ENCODE peak calls at places on chromosomes 16 and 17, in eight cellular contexts. One of them, this sample, is unnamed.

GRCh38 chr16:69316595-69317034 is 5.5 kb downstream of the VPS4A start:
- DNase-seq in ascending aorta: no peak
- DNase-seq in iPS-NIHi11: no peak
- DNase-seq in stimulated activated CD8-positive, alpha-beta memory T cell treated with anti-CD3 and anti-CD28 coated beads, Interleukin-7, amount 100 ng/mL, for 1 hour: no peak
- DNase-seq in SHP77: no peak
- DNase-seq in NCI-H345: no peak
- DNase-seq in T-helper 9 cell: no peak
- DNase-seq in CD8-positive, alpha-beta T cell: no peak
- DNase-seq in this sample: no peak

GRCh38 chr17:828761-829160 is 46.6 kb downstream of the MRM3 start:
- DNase-seq in ascending aorta: no peak
- DNase-seq in iPS-NIHi11: no peak
- DNase-seq in stimulated activated CD8-positive, alpha-beta memory T cell treated with anti-CD3 and anti-CD28 coated beads, Interleukin-7, amount 100 ng/mL, for 1 hour: no peak
- DNase-seq in SHP77: no peak
- DNase-seq in NCI-H345: no peak
- DNase-seq in T-helper 9 cell: no peak
- DNase-seq in CD8-positive, alpha-beta T cell: no peak
- DNase-seq in this sample: no peak

GRCh38 chr17:31802502-31802901 is 56.5 kb downstream of the COPRS start:
- DNase-seq in ascending aorta: no peak
- DNase-seq in iPS-NIHi11: peak
- DNase-seq in stimulated activated CD8-positive, alpha-beta memory T cell treated with anti-CD3 and anti-CD28 coated beads, Interleukin-7, amount 100 ng/mL, for 1 hour: no peak
- DNase-seq in SHP77: no peak
- DNase-seq in NCI-H345: no peak
- DNase-seq in T-helper 9 cell: no peak
- DNase-seq in CD8-positive, alpha-beta T cell: no peak
- DNase-seq in this sample: no peak

GRCh38 chr17:40819528-40820125 is 2.8 kb downstream of the KRT10 start:
- DNase-seq in ascending aorta: no peak
- DNase-seq in iPS-NIHi11: no peak
- DNase-seq in stimulated activated CD8-positive, alpha-beta memory T cell treated with anti-CD3 and anti-CD28 coated beads, Interleukin-7, amount 100 ng/mL, for 1 hour: no peak
- DNase-seq in SHP77: no peak
- DNase-seq in NCI-H345: no peak
- DNase-seq in T-helper 9 cell: no peak
- DNase-seq in CD8-positive, alpha-beta T cell: no peak
- DNase-seq in this sample: no peak

GRCh38 chr17:67469208-67469980 is 92.3 kb downstream of the PITPNC1 start:
- DNase-seq in ascending aorta: no peak
- DNase-seq in iPS-NIHi11: no peak
- DNase-seq in stimulated activated CD8-positive, alpha-beta memory T cell treated with anti-CD3 and anti-CD28 coated beads, Interleukin-7, amount 100 ng/mL, for 1 hour: no peak
- DNase-seq in SHP77: no peak
- DNase-seq in NCI-H345: no peak
- DNase-seq in T-helper 9 cell: no peak
- DNase-seq in CD8-positive, alpha-beta T cell: peak
- DNase-seq in this sample: peak

GRCh38 chr16:15466886-15467781 is 32.7 kb downstream of the BMERB1 start:
- DNase-seq in ascending aorta: no peak
- DNase-seq in iPS-NIHi11: no peak
- DNase-seq in stimulated activated CD8-positive, alpha-beta memory T cell treated with anti-CD3 and anti-CD28 coated beads, Interleukin-7, amount 100 ng/mL, for 1 hour: no peak
- DNase-seq in SHP77: no peak
- DNase-seq in NCI-H345: no peak
- DNase-seq in T-helper 9 cell: no peak
- DNase-seq in CD8-positive, alpha-beta T cell: no peak
- DNase-seq in this sample: no peak

GRCh38 chr17:1375615-1376014 is 24.4 kb downstream of the YWHAE start:
- DNase-seq in ascending aorta: no peak
- DNase-seq in iPS-NIHi11: no peak
- DNase-seq in stimulated activated CD8-positive, alpha-beta memory T cell treated with anti-CD3 and anti-CD28 coated beads, Interleukin-7, amount 100 ng/mL, for 1 hour: no peak
- DNase-seq in SHP77: no peak
- DNase-seq in NCI-H345: no peak
- DNase-seq in T-helper 9 cell: no peak
- DNase-seq in CD8-positive, alpha-beta T cell: peak
- DNase-seq in this sample: no peak

GRCh38 chr16:57194512-57194911 is 8.4 kb downstream of the RSPRY1 start:
- DNase-seq in ascending aorta: no peak
- DNase-seq in iPS-NIHi11: no peak
- DNase-seq in stimulated activated CD8-positive, alpha-beta memory T cell treated with anti-CD3 and anti-CD28 coated beads, Interleukin-7, amount 100 ng/mL, for 1 hour: no peak
- DNase-seq in SHP77: peak
- DNase-seq in NCI-H345: no peak
- DNase-seq in T-helper 9 cell: no peak
- DNase-seq in CD8-positive, alpha-beta T cell: no peak
- DNase-seq in this sample: no peak

GRCh38 chr16:72838999-72839398 is 208.9 kb downstream of the ZFHX3 start:
- DNase-seq in ascending aorta: no peak
- DNase-seq in iPS-NIHi11: no peak
- DNase-seq in stimulated activated CD8-positive, alpha-beta memory T cell treated with anti-CD3 and anti-CD28 coated beads, Interleukin-7, amount 100 ng/mL, for 1 hour: no peak
- DNase-seq in SHP77: no peak
- DNase-seq in NCI-H345: no peak
- DNase-seq in T-helper 9 cell: no peak
- DNase-seq in CD8-positive, alpha-beta T cell: no peak
- DNase-seq in this sample: no peak

GRCh38 chr16:17241264-17241835 is 229.4 kb downstream of the XYLT1 start:
- DNase-seq in ascending aorta: no peak
- DNase-seq in iPS-NIHi11: no peak
- DNase-seq in stimulated activated CD8-positive, alpha-beta memory T cell treated with anti-CD3 and anti-CD28 coated beads, Interleukin-7, amount 100 ng/mL, for 1 hour: no peak
- DNase-seq in SHP77: no peak
- DNase-seq in NCI-H345: no peak
- DNase-seq in T-helper 9 cell: no peak
- DNase-seq in CD8-positive, alpha-beta T cell: no peak
- DNase-seq in this sample: no peak

GRCh38 chr16:3454631-3455147 is 11.2 kb downstream of the NAA60 start:
- DNase-seq in ascending aorta: no peak
- DNase-seq in iPS-NIHi11: no peak
- DNase-seq in stimulated activated CD8-positive, alpha-beta memory T cell treated with anti-CD3 and anti-CD28 coated beads, Interleukin-7, amount 100 ng/mL, for 1 hour: no peak
- DNase-seq in SHP77: no peak
- DNase-seq in NCI-H345: no peak
- DNase-seq in T-helper 9 cell: no peak
- DNase-seq in CD8-positive, alpha-beta T cell: no peak
- DNase-seq in this sample: no peak

GRCh38 chr16:54929090-54930033 is 1.3 kb upstream of the IRX5 start:
- DNase-seq in ascending aorta: peak
- DNase-seq in iPS-NIHi11: peak
- DNase-seq in stimulated activated CD8-positive, alpha-beta memory T cell treated with anti-CD3 and anti-CD28 coated beads, Interleukin-7, amount 100 ng/mL, for 1 hour: peak
- DNase-seq in SHP77: peak
- DNase-seq in NCI-H345: peak
- DNase-seq in T-helper 9 cell: peak
- DNase-seq in CD8-positive, alpha-beta T cell: peak
- DNase-seq in this sample: peak

GRCh38 chr17:44374306-44375195 is 10.9 kb upstream of the FAM171A2 start:
- DNase-seq in ascending aorta: no peak
- DNase-seq in iPS-NIHi11: peak
- DNase-seq in stimulated activated CD8-positive, alpha-beta memory T cell treated with anti-CD3 and anti-CD28 coated beads, Interleukin-7, amount 100 ng/mL, for 1 hour: no peak
- DNase-seq in SHP77: no peak
- DNase-seq in NCI-H345: no peak
- DNase-seq in T-helper 9 cell: no peak
- DNase-seq in CD8-positive, alpha-beta T cell: no peak
- DNase-seq in this sample: peak

GRCh38 chr16:85554791-85555548 is 58.2 kb upstream of the GSE1 start:
- DNase-seq in ascending aorta: peak
- DNase-seq in iPS-NIHi11: no peak
- DNase-seq in stimulated activated CD8-positive, alpha-beta memory T cell treated with anti-CD3 and anti-CD28 coated beads, Interleukin-7, amount 100 ng/mL, for 1 hour: peak
- DNase-seq in SHP77: no peak
- DNase-seq in NCI-H345: no peak
- DNase-seq in T-helper 9 cell: peak
- DNase-seq in CD8-positive, alpha-beta T cell: peak
- DNase-seq in this sample: no peak

GRCh38 chr17:17909078-17909477 is 63.1 kb downstream of the TOM1L2 start:
- DNase-seq in ascending aorta: no peak
- DNase-seq in iPS-NIHi11: no peak
- DNase-seq in stimulated activated CD8-positive, alpha-beta memory T cell treated with anti-CD3 and anti-CD28 coated beads, Interleukin-7, amount 100 ng/mL, for 1 hour: no peak
- DNase-seq in SHP77: no peak
- DNase-seq in NCI-H345: no peak
- DNase-seq in T-helper 9 cell: no peak
- DNase-seq in CD8-positive, alpha-beta T cell: no peak
- DNase-seq in this sample: no peak

GRCh38 chr17:37315601-37316000 is 60.2 kb upstream of the C17orf78 start:
- DNase-seq in ascending aorta: no peak
- DNase-seq in iPS-NIHi11: no peak
- DNase-seq in stimulated activated CD8-positive, alpha-beta memory T cell treated with anti-CD3 and anti-CD28 coated beads, Interleukin-7, amount 100 ng/mL, for 1 hour: no peak
- DNase-seq in SHP77: no peak
- DNase-seq in NCI-H345: no peak
- DNase-seq in T-helper 9 cell: no peak
- DNase-seq in CD8-positive, alpha-beta T cell: no peak
- DNase-seq in this sample: peak

GRCh38 chr17:9684955-9685621 is 39.8 kb downstream of the USP43 start:
- DNase-seq in ascending aorta: no peak
- DNase-seq in iPS-NIHi11: no peak
- DNase-seq in stimulated activated CD8-positive, alpha-beta memory T cell treated with anti-CD3 and anti-CD28 coated beads, Interleukin-7, amount 100 ng/mL, for 1 hour: no peak
- DNase-seq in SHP77: no peak
- DNase-seq in NCI-H345: no peak
- DNase-seq in T-helper 9 cell: no peak
- DNase-seq in CD8-positive, alpha-beta T cell: no peak
- DNase-seq in this sample: peak

GRCh38 chr17:76408037-76408849 is 23.8 kb downstream of the SPHK1 start:
- DNase-seq in ascending aorta: no peak
- DNase-seq in iPS-NIHi11: peak
- DNase-seq in stimulated activated CD8-positive, alpha-beta memory T cell treated with anti-CD3 and anti-CD28 coated beads, Interleukin-7, amount 100 ng/mL, for 1 hour: peak
- DNase-seq in SHP77: peak
- DNase-seq in NCI-H345: peak
- DNase-seq in T-helper 9 cell: peak
- DNase-seq in CD8-positive, alpha-beta T cell: peak
- DNase-seq in this sample: peak

GRCh38 chr16:78242231-78242630 is 142.8 kb downstream of the WWOX start:
- DNase-seq in ascending aorta: no peak
- DNase-seq in iPS-NIHi11: no peak
- DNase-seq in stimulated activated CD8-positive, alpha-beta memory T cell treated with anti-CD3 and anti-CD28 coated beads, Interleukin-7, amount 100 ng/mL, for 1 hour: no peak
- DNase-seq in SHP77: no peak
- DNase-seq in NCI-H345: no peak
- DNase-seq in T-helper 9 cell: no peak
- DNase-seq in CD8-positive, alpha-beta T cell: no peak
- DNase-seq in this sample: no peak

GRCh38 chr17:70205386-70205785 is 36.1 kb downstream of the KCNJ2 start:
- DNase-seq in ascending aorta: no peak
- DNase-seq in iPS-NIHi11: no peak
- DNase-seq in stimulated activated CD8-positive, alpha-beta memory T cell treated with anti-CD3 and anti-CD28 coated beads, Interleukin-7, amount 100 ng/mL, for 1 hour: no peak
- DNase-seq in SHP77: no peak
- DNase-seq in NCI-H345: no peak
- DNase-seq in T-helper 9 cell: no peak
- DNase-seq in CD8-positive, alpha-beta T cell: no peak
- DNase-seq in this sample: no peak

GRCh38 chr17:41048441-41048840 is 1.3 kb upstream of the KRTAP2-1 start:
- DNase-seq in ascending aorta: no peak
- DNase-seq in iPS-NIHi11: no peak
- DNase-seq in stimulated activated CD8-positive, alpha-beta memory T cell treated with anti-CD3 and anti-CD28 coated beads, Interleukin-7, amount 100 ng/mL, for 1 hour: no peak
- DNase-seq in SHP77: no peak
- DNase-seq in NCI-H345: no peak
- DNase-seq in T-helper 9 cell: no peak
- DNase-seq in CD8-positive, alpha-beta T cell: no peak
- DNase-seq in this sample: no peak

GRCh38 chr16:714079-714478 is 839 bp upstream of the METRN start:
- DNase-seq in ascending aorta: no peak
- DNase-seq in iPS-NIHi11: no peak
- DNase-seq in stimulated activated CD8-positive, alpha-beta memory T cell treated with anti-CD3 and anti-CD28 coated beads, Interleukin-7, amount 100 ng/mL, for 1 hour: no peak
- DNase-seq in SHP77: no peak
- DNase-seq in NCI-H345: no peak
- DNase-seq in T-helper 9 cell: no peak
- DNase-seq in CD8-positive, alpha-beta T cell: no peak
- DNase-seq in this sample: no peak

GRCh38 chr17:82900741-82901140 is 60.9 kb upstream of the ZNF750 start:
- DNase-seq in ascending aorta: no peak
- DNase-seq in iPS-NIHi11: no peak
- DNase-seq in stimulated activated CD8-positive, alpha-beta memory T cell treated with anti-CD3 and anti-CD28 coated beads, Interleukin-7, amount 100 ng/mL, for 1 hour: no peak
- DNase-seq in SHP77: no peak
- DNase-seq in NCI-H345: no peak
- DNase-seq in T-helper 9 cell: no peak
- DNase-seq in CD8-positive, alpha-beta T cell: no peak
- DNase-seq in this sample: no peak

GRCh38 chr16:1075546-1075945 is 3.0 kb downstream of the SSTR5 start:
- DNase-seq in ascending aorta: no peak
- DNase-seq in iPS-NIHi11: no peak
- DNase-seq in stimulated activated CD8-positive, alpha-beta memory T cell treated with anti-CD3 and anti-CD28 coated beads, Interleukin-7, amount 100 ng/mL, for 1 hour: no peak
- DNase-seq in SHP77: no peak
- DNase-seq in NCI-H345: peak
- DNase-seq in T-helper 9 cell: no peak
- DNase-seq in CD8-positive, alpha-beta T cell: no peak
- DNase-seq in this sample: no peak

GRCh38 chr17:61326330-61326729 is 73.3 kb upstream of the TBX2 start:
- DNase-seq in ascending aorta: no peak
- DNase-seq in iPS-NIHi11: no peak
- DNase-seq in stimulated activated CD8-positive, alpha-beta memory T cell treated with anti-CD3 and anti-CD28 coated beads, Interleukin-7, amount 100 ng/mL, for 1 hour: no peak
- DNase-seq in SHP77: no peak
- DNase-seq in NCI-H345: no peak
- DNase-seq in T-helper 9 cell: no peak
- DNase-seq in CD8-positive, alpha-beta T cell: no peak
- DNase-seq in this sample: no peak

GRCh38 chr16:9647981-9648701 is 534.1 kb downstream of the GRIN2A start:
- DNase-seq in ascending aorta: no peak
- DNase-seq in iPS-NIHi11: peak
- DNase-seq in stimulated activated CD8-positive, alpha-beta memory T cell treated with anti-CD3 and anti-CD28 coated beads, Interleukin-7, amount 100 ng/mL, for 1 hour: no peak
- DNase-seq in SHP77: peak
- DNase-seq in NCI-H345: no peak
- DNase-seq in T-helper 9 cell: no peak
- DNase-seq in CD8-positive, alpha-beta T cell: no peak
- DNase-seq in this sample: no peak